ENCODE peak calls at places on chromosomes 6 and 20, in eight cellular contexts. One of them, this sample, is unnamed.

GRCh38 chr6:15555101-15556038 is 107.5 kb downstream of the DTNBP1 start:
- DNase-seq in mucosa of gallbladder: no peak
- DNase-seq in PC-9: no peak
- DNase-seq in iPS-NIHi11: no peak
- DNase-seq in SJCRH30: no peak
- DNase-seq in AG08396: no peak
- DNase-seq in GM04504: no peak
- DNase-seq in stimulated activated CD4-positive, alpha-beta T cell treated with anti-CD3 and anti-CD28 coated beads, Interleukin-4, amount 100 ng/mL, for 1 hour: no peak
- DNase-seq in this sample: no peak

GRCh38 chr6:81242634-81243033 is 509.8 kb downstream of the TENT5A start:
- DNase-seq in mucosa of gallbladder: no peak
- DNase-seq in PC-9: no peak
- DNase-seq in iPS-NIHi11: no peak
- DNase-seq in SJCRH30: no peak
- DNase-seq in AG08396: no peak
- DNase-seq in GM04504: no peak
- DNase-seq in stimulated activated CD4-positive, alpha-beta T cell treated with anti-CD3 and anti-CD28 coated beads, Interleukin-4, amount 100 ng/mL, for 1 hour: no peak
- DNase-seq in this sample: no peak

GRCh38 chr20:19397676-19398075 is 185.2 kb downstream of the SLC24A3 start:
- DNase-seq in mucosa of gallbladder: no peak
- DNase-seq in PC-9: no peak
- DNase-seq in iPS-NIHi11: no peak
- DNase-seq in SJCRH30: no peak
- DNase-seq in AG08396: no peak
- DNase-seq in GM04504: no peak
- DNase-seq in stimulated activated CD4-positive, alpha-beta T cell treated with anti-CD3 and anti-CD28 coated beads, Interleukin-4, amount 100 ng/mL, for 1 hour: no peak
- DNase-seq in this sample: no peak

GRCh38 chr6:161922631-161923119 is 648.8 kb upstream of the AGPAT4 start:
- DNase-seq in mucosa of gallbladder: peak
- DNase-seq in PC-9: peak
- DNase-seq in iPS-NIHi11: peak
- DNase-seq in SJCRH30: peak
- DNase-seq in AG08396: peak
- DNase-seq in GM04504: peak
- DNase-seq in stimulated activated CD4-positive, alpha-beta T cell treated with anti-CD3 and anti-CD28 coated beads, Interleukin-4, amount 100 ng/mL, for 1 hour: no peak
- DNase-seq in this sample: no peak

GRCh38 chr6:92586236-92586977 is 833.0 kb downstream of the EPHA7 start:
- DNase-seq in mucosa of gallbladder: no peak
- DNase-seq in PC-9: no peak
- DNase-seq in iPS-NIHi11: no peak
- DNase-seq in SJCRH30: peak
- DNase-seq in AG08396: no peak
- DNase-seq in GM04504: no peak
- DNase-seq in stimulated activated CD4-positive, alpha-beta T cell treated with anti-CD3 and anti-CD28 coated beads, Interleukin-4, amount 100 ng/mL, for 1 hour: no peak
- DNase-seq in this sample: no peak

GRCh38 chr6:15658345-15658744 is 4.5 kb downstream of the DTNBP1 start:
- DNase-seq in mucosa of gallbladder: no peak
- DNase-seq in PC-9: no peak
- DNase-seq in iPS-NIHi11: peak
- DNase-seq in SJCRH30: no peak
- DNase-seq in AG08396: no peak
- DNase-seq in GM04504: no peak
- DNase-seq in stimulated activated CD4-positive, alpha-beta T cell treated with anti-CD3 and anti-CD28 coated beads, Interleukin-4, amount 100 ng/mL, for 1 hour: no peak
- DNase-seq in this sample: peak

GRCh38 chr6:149895702-149896310 is 2.1 kb downstream of the RAET1E start:
- DNase-seq in mucosa of gallbladder: peak
- DNase-seq in PC-9: peak
- DNase-seq in iPS-NIHi11: no peak
- DNase-seq in SJCRH30: no peak
- DNase-seq in AG08396: no peak
- DNase-seq in GM04504: peak
- DNase-seq in stimulated activated CD4-positive, alpha-beta T cell treated with anti-CD3 and anti-CD28 coated beads, Interleukin-4, amount 100 ng/mL, for 1 hour: peak
- DNase-seq in this sample: no peak

GRCh38 chr6:11270030-11271027 is 37.9 kb upstream of the NEDD9 start:
- DNase-seq in mucosa of gallbladder: no peak
- DNase-seq in PC-9: no peak
- DNase-seq in iPS-NIHi11: no peak
- DNase-seq in SJCRH30: peak
- DNase-seq in AG08396: no peak
- DNase-seq in GM04504: no peak
- DNase-seq in stimulated activated CD4-positive, alpha-beta T cell treated with anti-CD3 and anti-CD28 coated beads, Interleukin-4, amount 100 ng/mL, for 1 hour: no peak
- DNase-seq in this sample: no peak

GRCh38 chr6:25352265-25352664 is 73.1 kb downstream of the CARMIL1 start:
- DNase-seq in mucosa of gallbladder: no peak
- DNase-seq in PC-9: no peak
- DNase-seq in iPS-NIHi11: no peak
- DNase-seq in SJCRH30: no peak
- DNase-seq in AG08396: no peak
- DNase-seq in GM04504: no peak
- DNase-seq in stimulated activated CD4-positive, alpha-beta T cell treated with anti-CD3 and anti-CD28 coated beads, Interleukin-4, amount 100 ng/mL, for 1 hour: no peak
- DNase-seq in this sample: no peak

GRCh38 chr20:40786336-40786735 is 97.3 kb upstream of the MAFB start:
- DNase-seq in mucosa of gallbladder: no peak
- DNase-seq in PC-9: no peak
- DNase-seq in iPS-NIHi11: no peak
- DNase-seq in SJCRH30: no peak
- DNase-seq in AG08396: no peak
- DNase-seq in GM04504: no peak
- DNase-seq in stimulated activated CD4-positive, alpha-beta T cell treated with anti-CD3 and anti-CD28 coated beads, Interleukin-4, amount 100 ng/mL, for 1 hour: no peak
- DNase-seq in this sample: no peak

GRCh38 chr6:117169781-117170281 is 95.5 kb upstream of the VGLL2 start:
- DNase-seq in mucosa of gallbladder: no peak
- DNase-seq in PC-9: no peak
- DNase-seq in iPS-NIHi11: no peak
- DNase-seq in SJCRH30: no peak
- DNase-seq in AG08396: no peak
- DNase-seq in GM04504: no peak
- DNase-seq in stimulated activated CD4-positive, alpha-beta T cell treated with anti-CD3 and anti-CD28 coated beads, Interleukin-4, amount 100 ng/mL, for 1 hour: no peak
- DNase-seq in this sample: no peak

GRCh38 chr6:162765251-162765650 is 37.5 kb downstream of the PACRG start:
- DNase-seq in mucosa of gallbladder: no peak
- DNase-seq in PC-9: no peak
- DNase-seq in iPS-NIHi11: no peak
- DNase-seq in SJCRH30: no peak
- DNase-seq in AG08396: no peak
- DNase-seq in GM04504: no peak
- DNase-seq in stimulated activated CD4-positive, alpha-beta T cell treated with anti-CD3 and anti-CD28 coated beads, Interleukin-4, amount 100 ng/mL, for 1 hour: no peak
- DNase-seq in this sample: no peak

GRCh38 chr6:2863901-2864300 is 22.2 kb upstream of the SERPINB1 start:
- DNase-seq in mucosa of gallbladder: no peak
- DNase-seq in PC-9: no peak
- DNase-seq in iPS-NIHi11: no peak
- DNase-seq in SJCRH30: peak
- DNase-seq in AG08396: no peak
- DNase-seq in GM04504: no peak
- DNase-seq in stimulated activated CD4-positive, alpha-beta T cell treated with anti-CD3 and anti-CD28 coated beads, Interleukin-4, amount 100 ng/mL, for 1 hour: no peak
- DNase-seq in this sample: no peak

GRCh38 chr20:63360850-63361497 is at the start of gene CHRNA4:
- DNase-seq in mucosa of gallbladder: no peak
- DNase-seq in PC-9: no peak
- DNase-seq in iPS-NIHi11: peak
- DNase-seq in SJCRH30: no peak
- DNase-seq in AG08396: no peak
- DNase-seq in GM04504: no peak
- DNase-seq in stimulated activated CD4-positive, alpha-beta T cell treated with anti-CD3 and anti-CD28 coated beads, Interleukin-4, amount 100 ng/mL, for 1 hour: no peak
- DNase-seq in this sample: no peak

GRCh38 chr20:25496968-25497401 is 88.3 kb downstream of the NINL start:
- DNase-seq in mucosa of gallbladder: no peak
- DNase-seq in PC-9: peak
- DNase-seq in iPS-NIHi11: no peak
- DNase-seq in SJCRH30: peak
- DNase-seq in AG08396: no peak
- DNase-seq in GM04504: no peak
- DNase-seq in stimulated activated CD4-positive, alpha-beta T cell treated with anti-CD3 and anti-CD28 coated beads, Interleukin-4, amount 100 ng/mL, for 1 hour: no peak
- DNase-seq in this sample: no peak

GRCh38 chr6:16206595-16207037 is 31.8 kb upstream of the GMPR start:
- DNase-seq in mucosa of gallbladder: peak
- DNase-seq in PC-9: peak
- DNase-seq in iPS-NIHi11: peak
- DNase-seq in SJCRH30: peak
- DNase-seq in AG08396: peak
- DNase-seq in GM04504: peak
- DNase-seq in stimulated activated CD4-positive, alpha-beta T cell treated with anti-CD3 and anti-CD28 coated beads, Interleukin-4, amount 100 ng/mL, for 1 hour: peak
- DNase-seq in this sample: peak

GRCh38 chr6:157614026-157614484 is 209.0 kb upstream of the SNX9 start:
- DNase-seq in mucosa of gallbladder: no peak
- DNase-seq in PC-9: peak
- DNase-seq in iPS-NIHi11: no peak
- DNase-seq in SJCRH30: peak
- DNase-seq in AG08396: no peak
- DNase-seq in GM04504: peak
- DNase-seq in stimulated activated CD4-positive, alpha-beta T cell treated with anti-CD3 and anti-CD28 coated beads, Interleukin-4, amount 100 ng/mL, for 1 hour: no peak
- DNase-seq in this sample: no peak

GRCh38 chr6:116847234-116847633 is 18.4 kb upstream of the GPRC6A start:
- DNase-seq in mucosa of gallbladder: no peak
- DNase-seq in PC-9: no peak
- DNase-seq in iPS-NIHi11: peak
- DNase-seq in SJCRH30: peak
- DNase-seq in AG08396: peak
- DNase-seq in GM04504: peak
- DNase-seq in stimulated activated CD4-positive, alpha-beta T cell treated with anti-CD3 and anti-CD28 coated beads, Interleukin-4, amount 100 ng/mL, for 1 hour: no peak
- DNase-seq in this sample: no peak

GRCh38 chr6:15457121-15457646 is 205.6 kb downstream of the DTNBP1 start:
- DNase-seq in mucosa of gallbladder: no peak
- DNase-seq in PC-9: no peak
- DNase-seq in iPS-NIHi11: no peak
- DNase-seq in SJCRH30: no peak
- DNase-seq in AG08396: no peak
- DNase-seq in GM04504: no peak
- DNase-seq in stimulated activated CD4-positive, alpha-beta T cell treated with anti-CD3 and anti-CD28 coated beads, Interleukin-4, amount 100 ng/mL, for 1 hour: no peak
- DNase-seq in this sample: no peak

GRCh38 chr6:150627601-150628012 is 27.9 kb downstream of the PLEKHG1 start:
- DNase-seq in mucosa of gallbladder: no peak
- DNase-seq in PC-9: no peak
- DNase-seq in iPS-NIHi11: no peak
- DNase-seq in SJCRH30: no peak
- DNase-seq in AG08396: no peak
- DNase-seq in GM04504: peak
- DNase-seq in stimulated activated CD4-positive, alpha-beta T cell treated with anti-CD3 and anti-CD28 coated beads, Interleukin-4, amount 100 ng/mL, for 1 hour: no peak
- DNase-seq in this sample: no peak

GRCh38 chr20:57555457-57556184 is 5.3 kb upstream of the PCK1 start:
- DNase-seq in mucosa of gallbladder: no peak
- DNase-seq in PC-9: no peak
- DNase-seq in iPS-NIHi11: no peak
- DNase-seq in SJCRH30: no peak
- DNase-seq in AG08396: no peak
- DNase-seq in GM04504: no peak
- DNase-seq in stimulated activated CD4-positive, alpha-beta T cell treated with anti-CD3 and anti-CD28 coated beads, Interleukin-4, amount 100 ng/mL, for 1 hour: no peak
- DNase-seq in this sample: no peak

GRCh38 chr6:88545991-88546390 is 379.8 kb upstream of the CNR1 start:
- DNase-seq in mucosa of gallbladder: no peak
- DNase-seq in PC-9: no peak
- DNase-seq in iPS-NIHi11: no peak
- DNase-seq in SJCRH30: no peak
- DNase-seq in AG08396: no peak
- DNase-seq in GM04504: no peak
- DNase-seq in stimulated activated CD4-positive, alpha-beta T cell treated with anti-CD3 and anti-CD28 coated beads, Interleukin-4, amount 100 ng/mL, for 1 hour: no peak
- DNase-seq in this sample: no peak

GRCh38 chr20:17471606-17472187 is 59.5 kb downstream of the BFSP1 start:
- DNase-seq in mucosa of gallbladder: no peak
- DNase-seq in PC-9: no peak
- DNase-seq in iPS-NIHi11: no peak
- DNase-seq in SJCRH30: no peak
- DNase-seq in AG08396: no peak
- DNase-seq in GM04504: no peak
- DNase-seq in stimulated activated CD4-positive, alpha-beta T cell treated with anti-CD3 and anti-CD28 coated beads, Interleukin-4, amount 100 ng/mL, for 1 hour: no peak
- DNase-seq in this sample: no peak

GRCh38 chr6:44386364-44386928 is 1.1 kb upstream of the CDC5L start:
- DNase-seq in mucosa of gallbladder: no peak
- DNase-seq in PC-9: no peak
- DNase-seq in iPS-NIHi11: no peak
- DNase-seq in SJCRH30: no peak
- DNase-seq in AG08396: peak
- DNase-seq in GM04504: peak
- DNase-seq in stimulated activated CD4-positive, alpha-beta T cell treated with anti-CD3 and anti-CD28 coated beads, Interleukin-4, amount 100 ng/mL, for 1 hour: no peak
- DNase-seq in this sample: no peak

GRCh38 chr6:1526689-1527088 is 83.0 kb upstream of the FOXC1 start:
- DNase-seq in mucosa of gallbladder: no peak
- DNase-seq in PC-9: no peak
- DNase-seq in iPS-NIHi11: no peak
- DNase-seq in SJCRH30: peak
- DNase-seq in AG08396: no peak
- DNase-seq in GM04504: no peak
- DNase-seq in stimulated activated CD4-positive, alpha-beta T cell treated with anti-CD3 and anti-CD28 coated beads, Interleukin-4, amount 100 ng/mL, for 1 hour: no peak
- DNase-seq in this sample: no peak

GRCh38 chr6:150592377-150592995 is 7.2 kb upstream of the PLEKHG1 start:
- DNase-seq in mucosa of gallbladder: no peak
- DNase-seq in PC-9: no peak
- DNase-seq in iPS-NIHi11: no peak
- DNase-seq in SJCRH30: peak
- DNase-seq in AG08396: no peak
- DNase-seq in GM04504: no peak
- DNase-seq in stimulated activated CD4-positive, alpha-beta T cell treated with anti-CD3 and anti-CD28 coated beads, Interleukin-4, amount 100 ng/mL, for 1 hour: no peak
- DNase-seq in this sample: no peak

GRCh38 chr20:20549267-20549612 is 163.2 kb downstream of the RALGAPA2 start:
- DNase-seq in mucosa of gallbladder: no peak
- DNase-seq in PC-9: no peak
- DNase-seq in iPS-NIHi11: no peak
- DNase-seq in SJCRH30: peak
- DNase-seq in AG08396: no peak
- DNase-seq in GM04504: no peak
- DNase-seq in stimulated activated CD4-positive, alpha-beta T cell treated with anti-CD3 and anti-CD28 coated beads, Interleukin-4, amount 100 ng/mL, for 1 hour: no peak
- DNase-seq in this sample: no peak

GRCh38 chr20:11867286-11867921 is 50.3 kb upstream of the BTBD3 start:
- DNase-seq in mucosa of gallbladder: no peak
- DNase-seq in PC-9: no peak
- DNase-seq in iPS-NIHi11: no peak
- DNase-seq in SJCRH30: no peak
- DNase-seq in AG08396: no peak
- DNase-seq in GM04504: no peak
- DNase-seq in stimulated activated CD4-positive, alpha-beta T cell treated with anti-CD3 and anti-CD28 coated beads, Interleukin-4, amount 100 ng/mL, for 1 hour: no peak
- DNase-seq in this sample: no peak

GRCh38 chr6:53179961-53180651 is 31.5 kb upstream of the GCM1 start:
- DNase-seq in mucosa of gallbladder: peak
- DNase-seq in PC-9: no peak
- DNase-seq in iPS-NIHi11: no peak
- DNase-seq in SJCRH30: peak
- DNase-seq in AG08396: no peak
- DNase-seq in GM04504: no peak
- DNase-seq in stimulated activated CD4-positive, alpha-beta T cell treated with anti-CD3 and anti-CD28 coated beads, Interleukin-4, amount 100 ng/mL, for 1 hour: no peak
- DNase-seq in this sample: peak

GRCh38 chr20:46021361-46022359 is 7.4 kb upstream of the SLC12A5 start:
- DNase-seq in mucosa of gallbladder: no peak
- DNase-seq in PC-9: peak
- DNase-seq in iPS-NIHi11: peak
- DNase-seq in SJCRH30: peak
- DNase-seq in AG08396: peak
- DNase-seq in GM04504: no peak
- DNase-seq in stimulated activated CD4-positive, alpha-beta T cell treated with anti-CD3 and anti-CD28 coated beads, Interleukin-4, amount 100 ng/mL, for 1 hour: peak
- DNase-seq in this sample: peak

GRCh38 chr20:47487175-47487917 is 14.3 kb upstream of the NCOA3 start:
- DNase-seq in mucosa of gallbladder: no peak
- DNase-seq in PC-9: peak
- DNase-seq in iPS-NIHi11: no peak
- DNase-seq in SJCRH30: no peak
- DNase-seq in AG08396: no peak
- DNase-seq in GM04504: no peak
- DNase-seq in stimulated activated CD4-positive, alpha-beta T cell treated with anti-CD3 and anti-CD28 coated beads, Interleukin-4, amount 100 ng/mL, for 1 hour: peak
- DNase-seq in this sample: peak